ENCODE peak calls at places on chromosome 3, in five cellular contexts. D is DND-41, G is HL-60, E is mucosa of descending colon, H is activated B cell treated with CpG ODN at 0.5 μM for 24 hours. C is an unnamed sample.

GRCh38 chr3:98021821-98022220 is 13.3 kb downstream of the GABRR3 start:
- DNase-seq in D (no peak), G (no peak), E (no peak), H (no peak), C (no peak)

GRCh38 chr3:63076357-63076756 is 201.1 kb upstream of the CADPS start:
- DNase-seq in D (no peak), G (no peak), E (peak), H (no peak), C (no peak)

GRCh38 chr3:131848111-131848510 is 186.7 kb downstream of the CPNE4 start:
- DNase-seq in D (no peak), G (no peak), E (no peak), H (no peak), C (no peak)

GRCh38 chr3:114308830-114309229 is 15.0 kb downstream of the TIGIT start:
- DNase-seq in D (no peak), G (no peak), E (peak), H (no peak), C (no peak)

GRCh38 chr3:151210676-151211381 is 7.8 kb upstream of the GPR171 start:
- DNase-seq in D (no peak), G (no peak), E (peak), H (no peak), C (no peak)

GRCh38 chr3:140311428-140311827 is 366.4 kb upstream of the TRIM42 start:
- DNase-seq in D (no peak), G (no peak), E (peak), H (no peak), C (no peak)

GRCh38 chr3:33482126-33482525 is 41.9 kb upstream of the UBP1 start:
- DNase-seq in D (no peak), G (no peak), E (peak), H (no peak), C (no peak)

GRCh38 chr3:71601811-71602210 is 18.3 kb upstream of the FOXP1 start:
- DNase-seq in D (no peak), G (no peak), E (no peak), H (no peak), C (no peak)

GRCh38 chr3:33722626-33723370 is 4.7 kb upstream of the CLASP2 start:
- DNase-seq in D (no peak), G (no peak), E (no peak), H (no peak), C (no peak)

GRCh38 chr3:155252535-155252934 is 40.9 kb downstream of the STRIT1 start:
- DNase-seq in D (no peak), G (no peak), E (no peak), H (no peak), C (no peak)

GRCh38 chr3:27568393-27568792 is 84.2 kb upstream of the SLC4A7 start:
- DNase-seq in D (no peak), G (no peak), E (peak), H (no peak), C (no peak)

GRCh38 chr3:149465351-149465883 is 9.1 kb upstream of the TM4SF4 start:
- DNase-seq in D (no peak), G (no peak), E (no peak), H (no peak), C (no peak)

GRCh38 chr3:65946438-65946837 is 92.3 kb downstream of the MAGI1 start:
- DNase-seq in D (no peak), G (no peak), E (no peak), H (no peak), C (no peak)

GRCh38 chr3:128068156-128068620 is 16.0 kb downstream of the SEC61A1 start:
- DNase-seq in D (peak), G (no peak), E (no peak), H (no peak), C (no peak)

GRCh38 chr3:154795046-154795445 is 285.1 kb upstream of the MME start:
- DNase-seq in D (no peak), G (no peak), E (no peak), H (no peak), C (no peak)

GRCh38 chr3:63990733-63991132 is 32.6 kb downstream of the PSMD6 start:
- DNase-seq in D (no peak), G (no peak), E (no peak), H (no peak), C (no peak)

GRCh38 chr3:197555281-197556261 is at the start of gene BDH1:
- DNase-seq in D (peak), G (peak), E (peak), H (peak), C (peak)

GRCh38 chr3:125032100-125032643 is 23.6 kb downstream of the HEG1 start:
- DNase-seq in D (no peak), G (no peak), E (no peak), H (no peak), C (no peak)

GRCh38 chr3:123378409-123378915 is 70.4 kb downstream of the ADCY5 start:
- DNase-seq in D (no peak), G (no peak), E (no peak), H (no peak), C (no peak)

GRCh38 chr3:188807002-188807401 is 364.8 kb upstream of the TPRG1 start:
- DNase-seq in D (no peak), G (no peak), E (no peak), H (no peak), C (no peak)

GRCh38 chr3:122893754-122894668 is 99.1 kb downstream of the SLC49A4 start:
- DNase-seq in D (no peak), G (no peak), E (no peak), H (no peak), C (no peak)

GRCh38 chr3:21752749-21753347 is 1.8 kb upstream of the ZNF385D start:
- DNase-seq in D (no peak), G (no peak), E (no peak), H (no peak), C (no peak)

GRCh38 chr3:67515778-67516177 is 138.6 kb downstream of the SUCLG2 start:
- DNase-seq in D (no peak), G (no peak), E (no peak), H (no peak), C (no peak)

GRCh38 chr3:100603449-100603848 is 6.0 kb upstream of the ADGRG7 start:
- DNase-seq in D (peak), G (no peak), E (no peak), H (no peak), C (no peak)

GRCh38 chr3:45819543-45819942 is 22.4 kb downstream of the LZTFL1 start:
- DNase-seq in D (no peak), G (no peak), E (no peak), H (no peak), C (no peak)

GRCh38 chr3:13032206-13032605 is 41.0 kb downstream of the IQSEC1 start:
- DNase-seq in D (no peak), G (no peak), E (no peak), H (no peak), C (no peak)

GRCh38 chr3:32241100-32241499 is 2.6 kb downstream of the CMTM8 start:
- DNase-seq in D (no peak), G (no peak), E (no peak), H (no peak), C (no peak)

GRCh38 chr3:24237971-24238767 is 256.5 kb downstream of the THRB start:
- DNase-seq in D (peak), G (peak), E (peak), H (no peak), C (no peak)

DNA sequence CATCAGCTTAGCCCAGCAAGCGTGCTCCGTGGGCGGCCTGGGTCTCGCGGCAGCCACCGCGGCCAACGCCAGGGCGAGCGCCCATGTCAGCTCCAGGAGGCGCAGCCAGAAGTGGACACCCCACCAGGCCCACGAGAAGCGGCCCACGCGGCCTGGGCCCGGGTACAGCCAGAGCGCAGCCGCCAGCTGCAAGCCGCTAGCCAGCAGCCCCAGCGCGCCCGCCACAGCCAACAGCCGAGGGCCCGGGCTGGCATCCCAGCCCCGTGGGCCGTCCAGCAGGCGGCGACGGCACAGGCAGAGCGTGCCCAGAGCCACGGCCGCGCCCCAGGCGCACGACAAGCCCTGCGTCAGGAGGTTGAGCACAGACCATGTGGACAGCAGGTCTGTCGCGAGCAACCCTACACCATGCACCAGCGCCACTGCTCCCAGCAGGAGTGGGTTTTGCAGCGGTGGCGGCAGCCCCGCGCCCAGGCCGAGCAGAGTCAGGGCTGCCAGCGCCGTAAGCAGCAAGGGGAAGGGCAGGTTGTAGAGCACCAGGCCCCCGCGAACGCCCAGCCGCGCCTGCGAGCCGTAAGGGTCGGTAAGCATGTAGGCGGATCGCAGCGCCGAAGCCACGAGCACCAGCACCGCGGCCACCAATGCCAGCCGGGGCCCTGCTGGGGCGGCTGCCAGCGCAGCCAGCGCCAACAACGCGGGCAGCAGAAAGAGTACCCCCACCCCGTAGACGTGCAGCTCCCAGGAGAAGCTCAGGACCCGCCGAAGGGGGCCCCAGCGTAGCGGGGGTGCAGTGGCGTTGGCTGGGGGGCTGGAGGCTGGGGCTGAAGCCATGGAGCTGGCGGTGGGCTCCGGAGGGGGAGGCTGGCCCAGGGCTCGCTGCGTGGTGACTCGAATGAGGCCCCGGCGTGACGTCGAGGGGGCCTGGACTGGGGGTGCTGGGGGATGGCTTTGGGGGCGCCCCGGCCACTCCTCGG is 4.9 kb downstream of the PRRT3 start:
- DNase-seq in D (no peak), G (no peak), E (peak), H (no peak), C (no peak)
- TF ChIP-seq CTCF in D (no peak), G (no peak), E (peak), H (no peak), C (peak)

DNA sequence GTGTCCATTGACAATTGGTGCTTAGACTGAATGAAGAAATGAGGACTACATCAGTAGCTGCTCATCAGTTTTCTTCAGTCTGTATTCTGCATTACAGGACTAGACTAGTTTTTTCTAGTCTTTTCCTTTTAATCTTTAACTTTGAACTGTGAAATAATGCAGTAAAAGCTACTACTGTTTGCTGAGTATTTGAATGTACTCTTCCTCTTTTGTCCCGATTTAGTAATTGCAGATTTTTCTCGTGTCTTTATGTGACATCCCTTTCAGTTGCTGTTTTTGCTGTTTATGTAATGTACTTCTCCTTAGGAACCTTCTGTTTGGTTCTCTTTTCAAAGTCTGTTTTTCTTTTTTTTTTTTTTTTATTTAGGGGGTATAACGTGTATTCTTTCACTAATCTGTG is 17.4 kb downstream of the MFSD1 start:
- DNase-seq in D (no peak), G (no peak), E (no peak), H (no peak), C (no peak)
- TF ChIP-seq CTCF in D (no peak), G (no peak), E (no peak), H (no peak), C (no peak)

DNA sequence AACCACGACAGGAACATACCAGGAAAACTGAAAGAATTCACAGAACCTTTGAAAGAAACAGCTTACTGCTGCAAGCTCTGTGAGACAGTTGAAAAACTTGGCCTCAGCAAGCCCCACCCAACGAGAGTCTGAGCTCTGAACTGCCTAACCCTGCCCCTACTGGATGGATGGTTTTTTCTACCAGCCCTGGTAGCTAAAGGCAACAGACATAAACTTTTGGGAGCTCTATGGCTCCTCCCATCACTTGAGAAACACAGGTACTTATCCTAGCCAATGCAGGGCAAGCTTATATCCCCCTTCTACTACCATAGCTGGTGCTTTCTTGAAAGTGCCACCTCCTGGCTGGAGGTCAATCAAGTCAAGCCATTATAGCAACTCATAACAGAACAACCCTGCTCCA is 471.8 kb downstream of the GRM7 start:
- DNase-seq in D (no peak), G (no peak), E (no peak), H (no peak), C (no peak)
- TF ChIP-seq CTCF in D (no peak), G (no peak), E (no peak), H (no peak), C (no peak)

DNA sequence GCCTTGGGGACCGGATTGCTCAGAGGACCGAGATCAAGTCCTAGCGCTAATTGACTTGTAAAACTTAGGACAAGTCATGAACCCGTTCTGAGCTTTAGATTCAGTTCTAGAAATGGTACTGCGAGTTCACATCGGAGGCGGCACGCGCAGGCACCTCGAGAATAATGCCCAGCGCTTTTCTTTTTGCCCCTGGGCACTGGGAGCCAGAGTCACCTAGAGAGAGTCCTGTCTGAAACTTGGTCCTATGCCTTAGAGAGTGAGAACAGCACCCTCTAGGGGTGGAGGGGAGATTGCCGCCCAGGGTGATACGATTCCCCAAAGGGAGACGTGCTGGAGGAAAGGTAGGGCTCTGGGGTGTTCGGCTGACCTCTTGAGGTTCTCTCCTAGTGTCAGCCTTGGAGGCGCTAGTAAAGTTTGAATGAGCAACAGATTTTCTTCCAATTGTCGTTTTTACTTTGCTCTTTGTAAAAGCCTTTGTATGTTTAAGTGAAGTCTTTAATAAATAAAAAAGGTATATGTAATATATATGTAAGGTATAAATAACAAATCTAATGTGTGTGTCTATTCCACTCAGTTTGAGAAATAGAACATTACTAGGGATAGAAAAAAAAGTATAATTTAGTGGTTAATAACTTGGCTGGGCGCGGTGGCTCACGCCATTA is 826 bp downstream of the EEF1AKMT4 start:
- DNase-seq in D (peak), G (peak), E (peak), H (peak), C (peak)
- TF ChIP-seq CTCF in D (peak), G (peak), E (peak), H (peak), C (peak)